ENCODE peak calls at places on chromosomes 1 and 21, in four cellular contexts. Z is fibroblast of gingiva; G is stimulated activated CD8-positive, alpha-beta memory T cell treated with anti-CD3 and anti-CD28 coated beads, Interleukin-15, amount 100 ng/mL, for 24 hours; C is T follicular helper cell. W is an unnamed sample.

GRCh38 chr1:15007842-15008241 is 145.7 kb upstream of the TMEM51 start:
- DNase-seq in Z (no peak), C (no peak), G (no peak), W (no peak)

GRCh38 chr21:33821580-33822322 is 93.9 kb downstream of the ATP5PO start:
- DNase-seq in C (no peak), G (no peak), Z (no peak), W (no peak)

GRCh38 chr1:244353572-244354091 is 98.1 kb downstream of the ADSS2 start:
- DNase-seq in G (no peak), C (no peak), Z (peak), W (no peak)

GRCh38 chr1:1898246-1898933 is 7.5 kb upstream of the GNB1 start:
- DNase-seq in Z (no peak), C (no peak), G (no peak), W (no peak)

GRCh38 chr1:214438530-214438929 is 112.9 kb downstream of the PTPN14 start:
- DNase-seq in G (no peak), C (no peak), Z (no peak), W (no peak)

GRCh38 chr21:38159355-38159754 is 97.4 kb upstream of the KCNJ15 start:
- DNase-seq in Z (peak), G (no peak), C (peak), W (peak)

GRCh38 chr1:15210651-15211390 is 36.2 kb upstream of the FHAD1 start:
- DNase-seq in G (no peak), Z (no peak), C (no peak), W (no peak)

GRCh38 chr1:115874929-115875328 is 34.0 kb upstream of the NHLH2 start:
- DNase-seq in C (no peak), Z (no peak), G (no peak), W (no peak)

GRCh38 chr1:184889902-184890301 is 84.4 kb downstream of the NIBAN1 start:
- DNase-seq in C (no peak), Z (no peak), G (no peak), W (no peak)

GRCh38 chr1:203636306-203636705 is 9.7 kb downstream of the ATP2B4 start:
- DNase-seq in C (no peak), Z (no peak), G (no peak), W (no peak)